ENCODE peak calls at places on chromosomes 5 and 9, in eight cellular contexts. W is CD4-positive, alpha-beta memory T cell; R is CD8-positive, alpha-beta memory T cell; X is endodermal cell; S is aorta; G is esophagus squamous epithelium; O is effector memory CD4-positive, alpha-beta T cell; P is DND-41. D is an unnamed sample.

GRCh38 chr9:124574944-124575343 is 67.7 kb upstream of the NR5A1 start:
- DNase-seq in P (no peak), O (no peak), S (no peak), G (no peak), X (no peak), R (no peak), W (no peak), D (no peak)

GRCh38 chr5:157857821-157858526 is 971 bp downstream of the CLINT1 start:
- DNase-seq in G (no peak), R (peak; percentile 23), O (no peak), W (peak; percentile 20), P (no peak), S (no peak), X (no peak), D (no peak)

GRCh38 chr5:168792678-168793077 is 213.5 kb upstream of the PANK3 start:
- DNase-seq in S (no peak), X (no peak), P (no peak), G (no peak), R (no peak), W (no peak), O (no peak), D (no peak)

GRCh38 chr5:34772267-34772666 is 66.7 kb upstream of the TTC23L start:
- DNase-seq in X (no peak), P (no peak), S (no peak), W (no peak), G (no peak), O (no peak), R (no peak), D (no peak)

GRCh38 chr9:89884356-89885083 is 279.7 kb downstream of the GADD45G start:
- DNase-seq in G (no peak), W (no peak), S (no peak), O (no peak), P (no peak), X (peak; percentile 26), R (no peak), D (no peak)

GRCh38 chr9:15144567-15145174 is 162.3 kb downstream of the TTC39B start:
- DNase-seq in S (no peak), O (no peak), P (no peak), G (no peak), R (no peak), W (no peak), X (no peak), D (no peak)

GRCh38 chr5:141875795-141876627 is 2.2 kb downstream of the PCDH1 start:
- DNase-seq in P (no peak), G (no peak), R (no peak), W (no peak), O (no peak), X (peak; percentile 86), S (no peak), D (no peak)

GRCh38 chr9:120331913-120332312 is 248.1 kb downstream of the CDK5RAP2 start:
- DNase-seq in S (no peak), W (no peak), X (no peak), R (no peak), O (no peak), G (no peak), P (no peak), D (no peak)

GRCh38 chr5:130550553-130550940 is 614.5 kb downstream of the HINT1 start:
- DNase-seq in P (no peak), X (no peak), R (no peak), W (no peak), G (no peak), S (no peak), O (no peak), D (no peak)

GRCh38 chr9:7273575-7273974 is 515.8 kb downstream of the KDM4C start:
- DNase-seq in P (no peak), R (no peak), O (no peak), S (no peak), W (no peak), G (no peak), X (no peak), D (peak; percentile 32)

GRCh38 chr9:126793686-126794417 is 11.0 kb upstream of the ZBTB43 start:
- DNase-seq in W (no peak), P (no peak), G (no peak), X (no peak), S (no peak), O (no peak), R (no peak), D (no peak)

GRCh38 chr9:120375316-120375715 is 204.7 kb downstream of the CDK5RAP2 start:
- DNase-seq in X (no peak), P (no peak), S (no peak), W (no peak), G (no peak), O (no peak), R (no peak), D (no peak)

GRCh38 chr9:32989651-32990050 is 11.8 kb downstream of the APTX start:
- DNase-seq in P (no peak), G (no peak), O (no peak), R (no peak), S (no peak), X (no peak), W (no peak), D (no peak)

GRCh38 chr9:131804826-131805225 is 65.0 kb upstream of the RAPGEF1 start:
- DNase-seq in X (no peak), G (no peak), W (no peak), R (no peak), S (no peak), O (no peak), P (no peak), D (no peak)

GRCh38 chr9:69086769-69087168 is 51.2 kb downstream of the FXN start:
- DNase-seq in P (no peak), X (no peak), R (no peak), S (no peak), W (no peak), G (no peak), O (no peak), D (no peak)

GRCh38 chr9:136304981-136305380 is 1.1 kb upstream of the CCDC187 start:
- DNase-seq in P (no peak), O (no peak), R (no peak), W (no peak), S (no peak), X (no peak), G (no peak), D (no peak)

GRCh38 chr5:66882592-66883227 is 286.5 kb downstream of the MAST4 start:
- DNase-seq in R (no peak), O (no peak), P (no peak), W (no peak), X (no peak), G (no peak), S (no peak), D (no peak)

GRCh38 chr9:89473762-89474469 is 24.0 kb downstream of the SEMA4D start:
- DNase-seq in O (no peak), W (no peak), S (no peak), P (no peak), X (no peak), G (no peak), R (no peak), D (no peak)

GRCh38 chr5:44178414-44178813 is 210.8 kb downstream of the FGF10 start:
- DNase-seq in G (no peak), P (no peak), S (no peak), W (no peak), O (no peak), X (no peak), R (no peak), D (no peak)

GRCh38 chr5:7849531-7850240 is 1.2 kb downstream of the CFAP90 start:
- DNase-seq in P (no peak), R (no peak), X (no peak), G (no peak), O (no peak), W (no peak), S (no peak), D (no peak)

DNA sequence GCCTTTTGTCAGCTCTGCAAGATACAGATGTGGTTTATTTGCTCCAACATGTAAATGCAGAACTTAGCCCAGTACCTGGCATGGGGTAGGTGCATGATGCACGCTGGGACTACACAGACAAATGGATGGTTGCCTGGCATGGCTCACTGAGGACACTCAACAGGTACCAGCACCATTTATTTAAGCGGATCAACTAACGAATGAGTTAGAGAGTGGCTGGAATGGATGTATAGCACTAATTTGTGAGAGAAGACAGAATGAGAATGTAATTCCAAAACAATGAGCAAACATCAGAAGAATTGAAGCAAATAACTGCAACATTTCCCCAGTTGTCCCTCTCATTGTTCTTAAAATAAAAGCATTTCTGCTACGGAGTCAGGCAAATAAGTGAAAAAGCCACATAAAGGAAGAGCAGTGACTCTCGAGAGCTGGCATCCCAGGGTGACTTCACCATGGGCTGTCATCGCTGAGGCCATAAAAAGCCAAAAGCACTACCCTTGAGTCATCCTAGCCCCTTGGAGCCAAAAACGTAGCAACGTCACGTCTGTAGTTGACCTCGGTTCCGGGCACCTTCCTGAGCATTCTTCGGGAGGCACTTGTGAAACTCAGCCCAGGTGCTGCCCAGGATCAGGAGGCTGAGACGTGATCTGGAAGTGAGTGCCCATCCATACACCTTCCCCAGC is 290.3 kb downstream of the NSG2 start:
- DNase-seq in X (peak; percentile 36), P (no peak), W (no peak), S (peak; percentile 55), G (no peak), O (no peak), R (no peak), D (no peak)
- H3K27me3 ChIP-seq in X (no peaks in the 10 kb centered on the region), P (no peaks in the 10 kb centered on the region), W (peaks cover 9% of the 10 kb centered on the region), S (no peaks in the 10 kb centered on the region), G (peaks cover 79% of the 10 kb centered on the region), O (no peaks in the 10 kb centered on the region), R (no peaks in the 10 kb centered on the region), D (peaks cover 10% of the 10 kb centered on the region)

GRCh38 chr5:21424907-21425306 is 1428.2 kb downstream of the CDH12 start:
- DNase-seq in O (no peak), X (no peak), P (no peak), S (no peak), G (no peak), W (no peak), R (no peak), D (no peak)
- H3K4me3 ChIP-seq in O (no peak overlapping the region), X (no peak overlapping the region), P (no peak overlapping the region), S (no peak overlapping the region), G (no peak overlapping the region), W (no peak overlapping the region), R (no peak overlapping the region), D (no peak overlapping the region)

GRCh38 chr9:21550392-21550791 is 68.3 kb upstream of the IFNE start:
- DNase-seq in P (no peak), G (no peak), X (no peak), W (no peak), S (no peak), O (no peak), R (no peak), D (no peak)

GRCh38 chr9:21549251-21549765 is 67.2 kb upstream of the IFNE start:
- DNase-seq in S (peak; percentile 43), R (no peak), P (no peak), G (no peak), X (no peak), O (no peak), W (no peak), D (no peak)

GRCh38 chr9:21552244-21552825 is 70.2 kb upstream of the IFNE start:
- DNase-seq in G (no peak), S (no peak), W (no peak), X (no peak), O (no peak), P (no peak), R (no peak), D (no peak)

GRCh38 chr9:21551401-21551800 is 69.3 kb upstream of the IFNE start:
- DNase-seq in O (no peak), S (no peak), G (no peak), R (no peak), X (no peak), W (no peak), P (no peak), D (no peak)

GRCh38 chr9:21549890-21550289 is 67.8 kb upstream of the IFNE start:
- DNase-seq in X (no peak), S (no peak), G (no peak), O (no peak), P (no peak), R (no peak), W (no peak), D (no peak)
- H3K4me1 ChIP-seq in X (no peaks in the 10 kb centered on the region), S (no peaks in the 10 kb centered on the region), G (peaks cover 7% of the 10 kb centered on the region), O (no peaks in the 10 kb centered on the region), P (no peaks in the 10 kb centered on the region), R (no peaks in the 10 kb centered on the region), W (no peaks in the 10 kb centered on the region), D (no peaks in the 10 kb centered on the region)

GRCh38 chr9:107489144-107489673 is 360 bp downstream of the KLF4 start:
- DNase-seq in X (no peak), S (no peak), R (no peak), P (no peak), O (no peak), W (no peak), G (no peak), D (no peak)
- H3K27me3 ChIP-seq in X (peaks cover 83% of the 10 kb centered on the region), S (no peaks in the 10 kb centered on the region), R (peaks cover 12% of the 10 kb centered on the region), P (no peaks in the 10 kb centered on the region), O (peaks cover 16% of the 10 kb centered on the region), W (peaks cover 4% of the 10 kb centered on the region), G (peaks cover 18% of the 10 kb centered on the region), D (no peaks in the 10 kb centered on the region)